ENCODE peak calls at places on chromosomes 11 and 22, in seven cellular contexts. One of them, this sample, is unnamed.

GRCh38 chr11:2850366-2850765 is 35.2 kb downstream of the CDKN1C start:
- DNase-seq in left ventricle myocardium inferior: no peak
- DNase-seq in endodermal cell: no peak
- DNase-seq in GM06990: no peak
- DNase-seq in AG04450: no peak
- DNase-seq in OCI-LY7: no peak
- DNase-seq in CD4-positive, alpha-beta memory T cell: no peak
- DNase-seq in this sample: no peak

GRCh38 chr11:111878766-111879636 is at the start of the genes CFAP68 and FDXACB1:
- DNase-seq in left ventricle myocardium inferior: peak
- DNase-seq in endodermal cell: peak
- DNase-seq in GM06990: peak
- DNase-seq in AG04450: peak
- DNase-seq in OCI-LY7: peak
- DNase-seq in CD4-positive, alpha-beta memory T cell: peak
- DNase-seq in this sample: peak

GRCh38 chr11:126870021-126870420 is 130.5 kb downstream of the KIRREL3 start:
- DNase-seq in left ventricle myocardium inferior: no peak
- DNase-seq in endodermal cell: peak
- DNase-seq in GM06990: no peak
- DNase-seq in AG04450: no peak
- DNase-seq in OCI-LY7: no peak
- DNase-seq in CD4-positive, alpha-beta memory T cell: no peak
- DNase-seq in this sample: no peak

GRCh38 chr11:115643491-115643995 is 139.3 kb upstream of the CADM1 start:
- DNase-seq in left ventricle myocardium inferior: no peak
- DNase-seq in endodermal cell: no peak
- DNase-seq in GM06990: no peak
- DNase-seq in AG04450: no peak
- DNase-seq in OCI-LY7: no peak
- DNase-seq in CD4-positive, alpha-beta memory T cell: no peak
- DNase-seq in this sample: no peak

GRCh38 chr22:36562261-36562835 is 33.4 kb upstream of the EIF3D start:
- DNase-seq in left ventricle myocardium inferior: no peak
- DNase-seq in endodermal cell: no peak
- DNase-seq in GM06990: no peak
- DNase-seq in AG04450: no peak
- DNase-seq in OCI-LY7: no peak
- DNase-seq in CD4-positive, alpha-beta memory T cell: no peak
- DNase-seq in this sample: no peak

GRCh38 chr11:44631831-44632230 is 66.4 kb downstream of the CD82 start:
- DNase-seq in left ventricle myocardium inferior: no peak
- DNase-seq in endodermal cell: no peak
- DNase-seq in GM06990: no peak
- DNase-seq in AG04450: no peak
- DNase-seq in OCI-LY7: no peak
- DNase-seq in CD4-positive, alpha-beta memory T cell: no peak
- DNase-seq in this sample: peak

GRCh38 chr11:37394236-37394870 is 796.3 kb upstream of the RAG2 start:
- DNase-seq in left ventricle myocardium inferior: no peak
- DNase-seq in endodermal cell: no peak
- DNase-seq in GM06990: no peak
- DNase-seq in AG04450: no peak
- DNase-seq in OCI-LY7: peak
- DNase-seq in CD4-positive, alpha-beta memory T cell: no peak
- DNase-seq in this sample: no peak

GRCh38 chr22:46604306-46604690 is 15.9 kb upstream of the GRAMD4 start:
- DNase-seq in left ventricle myocardium inferior: no peak
- DNase-seq in endodermal cell: no peak
- DNase-seq in GM06990: no peak
- DNase-seq in AG04450: no peak
- DNase-seq in OCI-LY7: no peak
- DNase-seq in CD4-positive, alpha-beta memory T cell: peak
- DNase-seq in this sample: peak

GRCh38 chr22:26610983-26611382 is 6.8 kb downstream of the CRYBB1 start:
- DNase-seq in left ventricle myocardium inferior: no peak
- DNase-seq in endodermal cell: no peak
- DNase-seq in GM06990: peak
- DNase-seq in AG04450: no peak
- DNase-seq in OCI-LY7: no peak
- DNase-seq in CD4-positive, alpha-beta memory T cell: no peak
- DNase-seq in this sample: no peak

GRCh38 chr11:112310414-112310813 is 49.8 kb upstream of the PLET1 start:
- DNase-seq in left ventricle myocardium inferior: no peak
- DNase-seq in endodermal cell: no peak
- DNase-seq in GM06990: no peak
- DNase-seq in AG04450: no peak
- DNase-seq in OCI-LY7: no peak
- DNase-seq in CD4-positive, alpha-beta memory T cell: no peak
- DNase-seq in this sample: no peak

GRCh38 chr11:129969973-129970372 is 32.7 kb downstream of the PRDM10 start:
- DNase-seq in left ventricle myocardium inferior: no peak
- DNase-seq in endodermal cell: no peak
- DNase-seq in GM06990: no peak
- DNase-seq in AG04450: no peak
- DNase-seq in OCI-LY7: no peak
- DNase-seq in CD4-positive, alpha-beta memory T cell: no peak
- DNase-seq in this sample: no peak

GRCh38 chr11:100618914-100619313 is 68.2 kb upstream of the ARHGAP42 start:
- DNase-seq in left ventricle myocardium inferior: no peak
- DNase-seq in endodermal cell: no peak
- DNase-seq in GM06990: no peak
- DNase-seq in AG04450: no peak
- DNase-seq in OCI-LY7: no peak
- DNase-seq in CD4-positive, alpha-beta memory T cell: no peak
- DNase-seq in this sample: no peak

GRCh38 chr11:128515766-128516466 is 71.4 kb downstream of the ETS1 start:
- DNase-seq in left ventricle myocardium inferior: no peak
- DNase-seq in endodermal cell: no peak
- DNase-seq in GM06990: no peak
- DNase-seq in AG04450: no peak
- DNase-seq in OCI-LY7: no peak
- DNase-seq in CD4-positive, alpha-beta memory T cell: no peak
- DNase-seq in this sample: no peak
- H3K4me3 ChIP-seq in left ventricle myocardium inferior: peak
- H3K4me3 ChIP-seq in endodermal cell: no peak
- H3K4me3 ChIP-seq in GM06990: peak
- H3K4me3 ChIP-seq in AG04450: peak
- H3K4me3 ChIP-seq in OCI-LY7: peak
- H3K4me3 ChIP-seq in CD4-positive, alpha-beta memory T cell: peak
- H3K4me3 ChIP-seq in this sample: no peak

DNA sequence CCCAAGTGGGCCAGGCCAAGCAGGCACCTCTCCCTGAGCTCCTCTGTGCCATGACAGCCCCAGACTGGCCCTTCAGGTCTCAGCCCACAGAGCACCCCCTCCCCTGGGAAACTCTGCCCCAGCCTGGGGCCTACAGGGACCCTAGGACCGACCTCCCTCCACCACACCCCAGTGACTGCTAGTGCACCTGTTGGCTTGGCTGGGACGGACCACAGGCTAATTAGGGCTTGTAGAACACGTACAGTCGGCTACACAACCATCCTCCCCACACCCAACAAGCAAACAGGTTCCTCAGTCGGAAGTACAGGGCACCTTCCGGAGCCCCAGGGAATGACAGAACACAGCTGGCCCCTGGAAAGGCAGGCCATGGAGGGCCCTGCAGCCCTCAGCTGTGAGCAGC is 4.3 kb downstream of the SBF1 start:
- DNase-seq in left ventricle myocardium inferior: no peak
- DNase-seq in endodermal cell: no peak
- DNase-seq in GM06990: peak
- DNase-seq in AG04450: no peak
- DNase-seq in OCI-LY7: peak
- DNase-seq in CD4-positive, alpha-beta memory T cell: peak
- DNase-seq in this sample: no peak
- H3K4me3 ChIP-seq in left ventricle myocardium inferior: no peak
- H3K4me3 ChIP-seq in endodermal cell: no peak
- H3K4me3 ChIP-seq in GM06990: peak
- H3K4me3 ChIP-seq in AG04450: no peak
- H3K4me3 ChIP-seq in OCI-LY7: peak
- H3K4me3 ChIP-seq in CD4-positive, alpha-beta memory T cell: peak
- H3K4me3 ChIP-seq in this sample: no peak

DNA sequence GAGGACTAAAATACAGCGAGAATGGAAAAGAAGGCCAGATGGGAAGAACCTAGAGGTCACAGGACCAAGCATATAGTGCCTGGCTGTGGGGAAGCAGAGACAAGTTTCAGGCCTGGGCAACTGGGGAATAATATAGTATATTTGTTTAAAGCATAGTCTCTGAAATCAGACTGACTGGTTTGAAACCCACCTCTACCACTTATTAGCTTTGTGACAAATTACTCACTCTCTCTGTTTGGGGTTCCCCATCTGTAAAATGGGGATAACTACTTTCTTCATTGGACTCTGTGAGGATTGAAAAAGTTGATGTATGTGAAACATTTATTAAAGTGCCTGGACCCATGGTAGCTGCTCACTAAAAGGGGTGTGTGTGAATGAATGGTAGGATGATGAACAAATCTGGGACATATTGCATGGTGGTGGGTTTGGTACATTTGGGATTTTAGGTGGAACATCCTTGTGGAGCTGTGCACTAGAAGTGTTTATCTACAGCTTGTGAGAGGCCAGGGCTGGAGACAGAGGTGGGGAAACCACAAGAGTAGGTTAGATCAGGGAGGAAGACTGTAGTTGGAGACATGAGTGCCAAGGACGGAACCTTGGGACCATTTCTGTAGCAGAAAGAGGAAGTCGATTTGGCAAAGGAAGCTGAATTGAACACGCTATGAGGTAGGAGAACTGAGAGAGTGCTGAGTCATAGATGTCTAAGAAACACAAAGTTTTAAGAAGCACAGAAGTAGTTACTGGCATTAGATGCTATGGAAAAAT is 52.6 kb downstream of the SWAP70 start:
- DNase-seq in left ventricle myocardium inferior: no peak
- DNase-seq in endodermal cell: no peak
- DNase-seq in GM06990: peak
- DNase-seq in AG04450: peak
- DNase-seq in OCI-LY7: peak
- DNase-seq in CD4-positive, alpha-beta memory T cell: no peak
- DNase-seq in this sample: no peak
- H3K4me3 ChIP-seq in left ventricle myocardium inferior: no peak
- H3K4me3 ChIP-seq in endodermal cell: no peak
- H3K4me3 ChIP-seq in GM06990: no peak
- H3K4me3 ChIP-seq in AG04450: no peak
- H3K4me3 ChIP-seq in OCI-LY7: peak
- H3K4me3 ChIP-seq in CD4-positive, alpha-beta memory T cell: no peak
- H3K4me3 ChIP-seq in this sample: no peak

GRCh38 chr11:68003846-68004550 is at the start of gene UNC93B1:
- DNase-seq in left ventricle myocardium inferior: peak
- DNase-seq in endodermal cell: peak
- DNase-seq in GM06990: peak
- DNase-seq in AG04450: no peak
- DNase-seq in OCI-LY7: peak
- DNase-seq in CD4-positive, alpha-beta memory T cell: peak
- DNase-seq in this sample: peak

GRCh38 chr11:68002943-68003845 is 703 bp downstream of the UNC93B1 start:
- DNase-seq in left ventricle myocardium inferior: no peak
- DNase-seq in endodermal cell: peak
- DNase-seq in GM06990: peak
- DNase-seq in AG04450: no peak
- DNase-seq in OCI-LY7: peak
- DNase-seq in CD4-positive, alpha-beta memory T cell: peak
- DNase-seq in this sample: no peak

GRCh38 chr11:68002575-68002942 is 1.3 kb downstream of the UNC93B1 start:
- DNase-seq in left ventricle myocardium inferior: no peak
- DNase-seq in endodermal cell: no peak
- DNase-seq in GM06990: peak
- DNase-seq in AG04450: no peak
- DNase-seq in OCI-LY7: peak
- DNase-seq in CD4-positive, alpha-beta memory T cell: no peak
- DNase-seq in this sample: no peak

GRCh38 chr11:68006606-68007166 is 2.8 kb upstream of the UNC93B1 start:
- DNase-seq in left ventricle myocardium inferior: no peak
- DNase-seq in endodermal cell: no peak
- DNase-seq in GM06990: no peak
- DNase-seq in AG04450: no peak
- DNase-seq in OCI-LY7: no peak
- DNase-seq in CD4-positive, alpha-beta memory T cell: no peak
- DNase-seq in this sample: no peak

DNA sequence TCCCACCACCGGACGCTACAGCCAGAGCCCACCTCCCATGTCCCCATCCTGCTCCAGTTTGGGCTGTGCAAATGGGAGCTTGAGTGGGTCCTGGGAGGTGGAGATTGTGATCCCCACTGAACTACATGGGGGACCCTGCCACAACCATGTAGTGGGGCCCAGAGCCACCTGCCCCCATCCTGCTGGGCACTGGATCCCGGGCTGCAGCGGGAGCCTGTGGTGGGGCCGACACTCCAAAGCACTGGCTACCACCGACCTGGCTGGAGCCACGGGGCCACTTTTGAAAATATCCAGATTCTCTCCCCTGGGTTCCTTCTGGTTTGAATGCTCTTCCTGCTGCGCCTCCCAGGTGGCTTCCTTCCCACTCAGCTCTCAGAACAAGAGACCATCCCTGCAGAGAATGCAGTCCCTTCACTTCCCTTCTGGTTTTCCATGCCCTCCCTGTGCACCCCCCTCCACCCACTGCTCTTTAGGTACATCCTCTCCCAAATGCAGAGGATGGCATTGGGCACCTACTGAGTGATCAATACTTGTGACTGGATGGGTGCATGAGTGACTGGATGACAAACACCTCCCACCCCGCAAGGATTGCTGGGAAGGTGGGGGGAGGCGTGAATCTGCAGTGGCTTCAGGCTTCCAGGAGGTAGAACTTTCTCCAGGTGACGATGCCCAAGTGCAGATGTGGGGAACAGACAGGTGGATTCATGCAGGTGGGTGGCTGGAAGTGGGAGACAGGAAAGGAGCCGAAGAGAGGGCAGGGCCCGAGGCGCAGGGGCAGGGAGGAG is 846 bp upstream of the UNC93B1 start:
- DNase-seq in left ventricle myocardium inferior: no peak
- DNase-seq in endodermal cell: peak
- DNase-seq in GM06990: no peak
- DNase-seq in AG04450: no peak
- DNase-seq in OCI-LY7: no peak
- DNase-seq in CD4-positive, alpha-beta memory T cell: peak
- DNase-seq in this sample: no peak
- H3K4me3 ChIP-seq in left ventricle myocardium inferior: peak
- H3K4me3 ChIP-seq in endodermal cell: peak
- H3K4me3 ChIP-seq in GM06990: peak
- H3K4me3 ChIP-seq in AG04450: peak
- H3K4me3 ChIP-seq in OCI-LY7: peak
- H3K4me3 ChIP-seq in CD4-positive, alpha-beta memory T cell: peak
- H3K4me3 ChIP-seq in this sample: peak

GRCh38 chr11:39327302-39327701 is 2132.2 kb downstream of the LRRC4C start:
- DNase-seq in left ventricle myocardium inferior: no peak
- DNase-seq in endodermal cell: no peak
- DNase-seq in GM06990: no peak
- DNase-seq in AG04450: no peak
- DNase-seq in OCI-LY7: no peak
- DNase-seq in CD4-positive, alpha-beta memory T cell: no peak
- DNase-seq in this sample: no peak
- H3K4me3 ChIP-seq in left ventricle myocardium inferior: no peak
- H3K4me3 ChIP-seq in endodermal cell: no peak
- H3K4me3 ChIP-seq in GM06990: no peak
- H3K4me3 ChIP-seq in AG04450: no peak
- H3K4me3 ChIP-seq in OCI-LY7: no peak
- H3K4me3 ChIP-seq in CD4-positive, alpha-beta memory T cell: no peak
- H3K4me3 ChIP-seq in this sample: no peak